ENCODE peak calls at places on chromosomes 16 and 17, in nine cellular contexts. U, L, K, D, P, S, E, G and F are unnamed samples.

GRCh38 chr17:73591278-73592078 is 52.8 kb downstream of the SDK2 start:
- DNase-seq in U (no peak), L (no peak), K (no peak), D (no peak), P (no peak), S (no peak), E (peak; percentile 34), G (no peak), F (no peak)

GRCh38 chr17:70405492-70406220 is 236.3 kb downstream of the KCNJ2 start:
- DNase-seq in U (no peak), L (peak; percentile 40), K (no peak), D (peak; percentile 84), P (no peak), S (peak; percentile 98), E (no peak), G (peak; percentile 19), F (peak; percentile 93)

GRCh38 chr16:81095953-81096714 is at the start of gene GCSH:
- DNase-seq in U (peak; percentile 97), L (peak; percentile 92), K (peak; percentile 97), D (peak; percentile 94), P (peak; percentile 99), S (peak; percentile 95), E (peak; percentile 98), G (peak; percentile 97), F (peak; percentile 97)

GRCh38 chr17:78723001-78723796 is 58.9 kb downstream of the CYTH1 start:
- DNase-seq in U (peak; percentile 30), L (no peak), K (peak; percentile 76), D (no peak), P (peak; percentile 93), S (no peak), E (no peak), G (no peak), F (no peak)

GRCh38 chr16:16019488-16019887 is 70.1 kb downstream of the ABCC1 start:
- DNase-seq in U (no peak), L (no peak), K (no peak), D (peak; percentile 83), P (no peak), S (peak; percentile 77), E (no peak), G (peak; percentile 42), F (no peak)

GRCh38 chr17:39653662-39654331 is 11.4 kb upstream of the TCAP start:
- DNase-seq in U (peak; percentile 50), L (peak; percentile 15), K (peak; percentile 19), D (no peak), P (peak; percentile 97), S (no peak), E (peak; percentile 58), G (no peak), F (no peak)

GRCh38 chr17:39632153-39632941 is 4.6 kb upstream of the STARD3 start:
- DNase-seq in U (peak; percentile 62), L (no peak), K (peak; percentile 33), D (no peak), P (peak; percentile 66), S (no peak), E (no peak), G (no peak), F (no peak)

GRCh38 chr17:61519754-61520440 is 67.7 kb downstream of the TBX4 start:
- DNase-seq in U (no peak), L (no peak), K (no peak), D (no peak), P (no peak), S (no peak), E (no peak), G (no peak), F (no peak)

GRCh38 chr17:73308017-73308823 is 3.6 kb downstream of the CDC42EP4 start:
- DNase-seq in U (no peak), L (no peak), K (no peak), D (peak; percentile 98), P (no peak), S (peak; percentile 90), E (no peak), G (no peak), F (no peak)

GRCh38 chr16:5042574-5043171 is 8.9 kb upstream of the NAGPA start:
- DNase-seq in U (no peak), L (peak; percentile 92), K (no peak), D (no peak), P (peak; percentile 64), S (no peak), E (no peak), G (no peak), F (no peak)

GRCh38 chr16:17301593-17302135 is 169.1 kb downstream of the XYLT1 start:
- DNase-seq in U (no peak), L (no peak), K (no peak), D (no peak), P (no peak), S (no peak), E (no peak), G (no peak), F (no peak)

GRCh38 chr16:2507679-2508064 is 6.1 kb upstream of the ATP6V0C start:
- DNase-seq in U (no peak), L (no peak), K (no peak), D (no peak), P (no peak), S (no peak), E (no peak), G (no peak), F (no peak)

GRCh38 chr17:77742579-77742978 is 215.9 kb upstream of the TNRC6C start:
- DNase-seq in U (no peak), L (no peak), K (no peak), D (no peak), P (peak; percentile 72), S (no peak), E (no peak), G (no peak), F (no peak)

GRCh38 chr16:57863434-57864160 is 61.3 kb upstream of the KIFC3 start:
- DNase-seq in U (no peak), L (peak; percentile 68), K (peak; percentile 46), D (peak; percentile 78), P (peak; percentile 62), S (peak; percentile 75), E (no peak), G (peak; percentile 65), F (peak; percentile 49)

GRCh38 chr17:13426991-13427390 is 174.7 kb downstream of the HS3ST3A1 start:
- DNase-seq in U (no peak), L (no peak), K (no peak), D (no peak), P (no peak), S (no peak), E (no peak), G (no peak), F (no peak)

GRCh38 chr17:44069974-44070454 is 521 bp upstream of the G6PC3 start:
- DNase-seq in U (no peak), L (peak; percentile 69), K (no peak), D (peak; percentile 53), P (peak; percentile 86), S (peak; percentile 14), E (no peak), G (no peak), F (no peak)

GRCh38 chr16:63289834-63290460 is 1253.7 kb upstream of the CDH8 start:
- DNase-seq in U (peak; percentile 9), L (peak; percentile 54), K (peak; percentile 3), D (no peak), P (peak; percentile 29), S (peak; percentile 36), E (no peak), G (no peak), F (no peak)

GRCh38 chr17:43398724-43399595 is at the start of gene ARL4D:
- DNase-seq in U (peak; percentile 81), L (no peak), K (peak; percentile 82), D (peak; percentile 61), P (peak; percentile 94), S (peak; percentile 40), E (peak; percentile 71), G (peak; percentile 53), F (no peak)

GRCh38 chr17:18191071-18191667 is 7.5 kb downstream of the ALKBH5 start:
- DNase-seq in U (no peak), L (no peak), K (no peak), D (no peak), P (no peak), S (peak; percentile 77), E (no peak), G (no peak), F (no peak)

GRCh38 chr17:35089846-35090193 is 26.3 kb upstream of the RFFL start:
- DNase-seq in U (no peak), L (no peak), K (no peak), D (no peak), P (peak; percentile 57), S (peak; percentile 74), E (no peak), G (no peak), F (no peak)

GRCh38 chr16:66116163-66116792 is 250.2 kb upstream of the CDH5 start:
- DNase-seq in U (no peak), L (no peak), K (no peak), D (no peak), P (no peak), S (no peak), E (no peak), G (no peak), F (no peak)

GRCh38 chr16:71746442-71747046 is 22.0 kb upstream of the PHLPP2 start:
- DNase-seq in U (no peak), L (peak; percentile 61), K (no peak), D (peak; percentile 42), P (peak; percentile 65), S (peak; percentile 44), E (no peak), G (no peak), F (no peak)

GRCh38 chr17:42493324-42493723 is 34.6 kb downstream of the ATP6V0A1 start:
- DNase-seq in U (no peak), L (no peak), K (no peak), D (no peak), P (no peak), S (no peak), E (no peak), G (no peak), F (no peak)

GRCh38 chr17:37466471-37466870 is 23.2 kb upstream of the DUSP14 start:
- DNase-seq in U (no peak), L (no peak), K (no peak), D (peak; percentile 91), P (no peak), S (peak; percentile 33), E (no peak), G (no peak), F (no peak)

GRCh38 chr17:53150101-53150698 is 672.5 kb upstream of the KIF2B start:
- DNase-seq in U (no peak), L (peak; percentile 30), K (no peak), D (no peak), P (peak; percentile 8), S (peak; percentile 6), E (no peak), G (no peak), F (no peak)

GRCh38 chr17:73255671-73256181 is 6.0 kb downstream of the CPSF4L start:
- DNase-seq in U (peak; percentile 25), L (peak; percentile 79), K (peak; percentile 52), D (peak; percentile 63), P (peak; percentile 88), S (no peak), E (no peak), G (no peak), F (no peak)

GRCh38 chr17:75246404-75246803 is 15.0 kb downstream of the GGA3 start:
- DNase-seq in U (no peak), L (no peak), K (no peak), D (no peak), P (no peak), S (no peak), E (no peak), G (no peak), F (no peak)